ENCODE peak calls at places on chromosomes 7 and 10, in four cellular contexts. I is HEK293T, X is HepG2, C is GM12878. P is an unnamed sample.

GRCh38 chr10:50362547-50363125 is 111.3 kb upstream of the ASAH2 start:
- DNase-seq in C (peak), I (no peak), X (no peak), P (no peak)

GRCh38 chr7:131945313-131945831 is 388.9 kb upstream of the PODXL start:
- DNase-seq in I (peak), X (peak), C (no peak), P (peak)

GRCh38 chr10:101569465-101569837 is 18.6 kb downstream of the POLL start:
- DNase-seq in C (no peak), X (no peak), I (no peak), P (no peak)

GRCh38 chr7:74511360-74511759 is 57.7 kb downstream of the GTF2IRD1 start:
- DNase-seq in I (no peak), X (no peak), C (no peak), P (no peak)

GRCh38 chr7:115662676-115663075 is 367.9 kb downstream of the TFEC start:
- DNase-seq in I (no peak), C (no peak), X (no peak), P (no peak)

GRCh38 chr7:106755641-106756040 is 94.7 kb upstream of the CCDC71L start:
- DNase-seq in I (no peak), C (no peak), X (no peak), P (no peak)

GRCh38 chr10:12984165-12984747 is 17.3 kb downstream of the CCDC3 start:
- DNase-seq in C (no peak), I (no peak), X (no peak), P (no peak)

GRCh38 chr10:113680172-113681111 is 730 bp downstream of the CASP7 start:
- DNase-seq in C (peak), I (peak), X (peak), P (peak)

GRCh38 chr7:6637544-6638229 is 569 bp downstream of the ZNF316 start:
- DNase-seq in I (peak), X (peak), C (no peak), P (peak)

GRCh38 chr7:131249483-131249882 is 78.2 kb upstream of the MKLN1 start:
- DNase-seq in I (no peak), C (no peak), X (no peak), P (no peak)

GRCh38 chr7:112140600-112140999 is 65.6 kb downstream of the DOCK4 start:
- DNase-seq in I (no peak), C (no peak), X (no peak), P (no peak)

GRCh38 chr10:15097011-15097812 is at the start of gene RPP38:
- DNase-seq in I (peak), X (peak), C (peak), P (peak)

GRCh38 chr10:99540339-99540672 is 7.6 kb downstream of the NKX2-3 start:
- DNase-seq in I (no peak), X (no peak), C (no peak), P (no peak)

GRCh38 chr7:2405601-2406345 is 2.4 kb downstream of the CHST12 start:
- DNase-seq in I (no peak), X (no peak), C (peak), P (no peak)

GRCh38 chr7:30531286-30531685 is 26.7 kb upstream of the GGCT start:
- DNase-seq in X (no peak), C (no peak), I (no peak), P (no peak)

GRCh38 chr10:118332247-118332646 is 9.9 kb downstream of the FAM204A start:
- DNase-seq in C (no peak), I (no peak), X (no peak), P (peak)

GRCh38 chr7:131302876-131303707 is 24.6 kb upstream of the MKLN1 start:
- DNase-seq in X (peak), I (peak), C (no peak), P (no peak)

GRCh38 chr10:86693721-86694369 is 25.5 kb downstream of the LDB3 start:
- DNase-seq in I (peak), C (no peak), X (peak), P (peak)

GRCh38 chr10:2871673-2872219 is 195.6 kb upstream of the PFKP start:
- DNase-seq in I (no peak), C (no peak), X (no peak), P (no peak)

GRCh38 chr7:108308276-108308675 is 148.0 kb downstream of the NRCAM start:
- DNase-seq in X (no peak), I (no peak), C (no peak), P (no peak)

GRCh38 chr7:73623798-73624668 is at the start of gene MLXIPL:
- DNase-seq in X (peak), I (peak), C (no peak), P (peak)

GRCh38 chr7:98930464-98930863 is 52.1 kb downstream of the TRRAP start:
- DNase-seq in C (peak), X (no peak), I (no peak), P (no peak)

GRCh38 chr10:45809829-45810228 is 37.5 kb downstream of the AGAP4 start:
- DNase-seq in I (peak), C (no peak), X (no peak), P (peak)

GRCh38 chr7:127948936-127949335 is 82.3 kb downstream of the LRRC4 start:
- DNase-seq in C (no peak), X (no peak), I (no peak), P (no peak)

GRCh38 chr7:135078051-135078450 is 69.8 kb upstream of the TMEM140 start:
- DNase-seq in C (no peak), X (no peak), I (no peak), P (no peak)

GRCh38 chr10:43091846-43092245 is 15.0 kb downstream of the RET start:
- DNase-seq in C (no peak), X (no peak), I (no peak), P (no peak)

GRCh38 chr10:31242902-31243301 is 76.1 kb upstream of the ZEB1 start:
- DNase-seq in X (peak), I (no peak), C (peak), P (peak)

GRCh38 chr10:37240223-37240622 is 114.8 kb downstream of the ANKRD30A start:
- DNase-seq in I (no peak), C (no peak), X (no peak), P (no peak)

GRCh38 chr10:37236093-37236492 is 110.7 kb downstream of the ANKRD30A start:
- DNase-seq in I (no peak), X (no peak), C (no peak), P (no peak)

GRCh38 chr10:37234692-37235091 is 109.3 kb downstream of the ANKRD30A start:
- DNase-seq in X (no peak), C (no peak), I (no peak), P (no peak)
- TF ChIP-seq FOXK2 in X (no peak), C (no peak), I (no peak), P (no peak)

GRCh38 chr7:21125297-21125696 is 302.6 kb upstream of the SP4 start:
- DNase-seq in C (no peak), X (no peak), I (no peak), P (no peak)

GRCh38 chr7:21123586-21123985 is 304.3 kb upstream of the SP4 start:
- DNase-seq in I (no peak), X (no peak), C (no peak), P (no peak)

GRCh38 chr7:21128418-21128817 is 299.5 kb upstream of the SP4 start:
- DNase-seq in I (no peak), C (no peak), X (no peak), P (no peak)
- TF ChIP-seq FOXK2 in I (no peak), C (no peak), X (no peak), P (no peak)

GRCh38 chr10:71766717-71767419 is 6.5 kb downstream of the VSIR start:
- DNase-seq in C (no peak), I (no peak), X (peak), P (peak)
- TF ChIP-seq FOXK2 in C (no peak), I (no peak), X (no peak), P (no peak)

DNA sequence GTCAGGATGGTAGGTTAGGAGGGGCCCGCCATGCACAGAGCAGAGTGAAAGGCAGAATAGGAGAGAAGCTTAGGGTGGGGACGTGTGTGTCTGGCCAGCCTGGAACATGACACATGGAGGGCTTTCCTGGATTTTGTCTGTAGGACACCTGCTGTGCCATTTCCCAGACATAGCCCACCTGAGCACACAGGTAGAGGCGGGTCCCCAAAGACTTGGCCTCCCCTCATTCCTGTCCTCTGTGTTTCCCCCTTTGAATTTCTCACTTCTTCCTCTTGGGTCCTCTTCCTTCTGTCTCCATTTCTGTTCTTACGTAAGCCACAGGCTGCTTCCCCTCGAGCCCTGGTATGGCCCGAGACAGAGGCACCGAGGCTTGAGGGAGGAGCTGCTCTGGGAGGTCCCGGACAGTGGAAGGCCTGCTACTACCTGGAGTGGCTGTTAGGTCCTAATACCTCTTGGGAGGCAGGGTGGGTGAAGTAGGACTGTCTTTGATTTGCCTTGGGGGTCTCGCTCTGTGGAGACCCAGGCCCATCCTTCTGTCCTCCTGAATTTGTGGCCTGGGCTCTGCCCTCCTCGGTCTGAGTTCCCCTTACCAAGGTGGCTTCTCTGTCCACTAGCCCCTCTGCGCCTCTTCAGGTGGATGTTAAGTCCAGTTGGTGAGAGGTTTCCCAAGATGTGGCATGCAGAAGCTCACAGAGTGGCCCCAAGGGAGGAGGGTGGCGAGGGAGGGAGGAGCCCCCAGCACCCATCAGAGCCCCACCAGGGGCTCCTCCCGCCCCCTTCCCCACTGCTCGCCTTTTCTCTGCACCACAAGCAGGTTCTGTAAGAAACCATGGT is 5.5 kb downstream of the ZNF775 start:
- DNase-seq in C (no peak), I (no peak), X (no peak), P (no peak)
- TF ChIP-seq FOXK2 in C (no peak), I (no peak), X (no peak), P (no peak)

GRCh38 chr10:80477813-80478212 is 23.7 kb downstream of the TSPAN14 start:
- DNase-seq in C (no peak), I (no peak), X (no peak), P (peak)
- TF ChIP-seq FOXK2 in C (no peak), I (no peak), X (no peak), P (no peak)

GRCh38 chr7:151728746-151729145 is 148.2 kb downstream of the PRKAG2 start:
- DNase-seq in C (no peak), I (no peak), X (no peak), P (no peak)
- TF ChIP-seq FOXK2 in C (no peak), I (no peak), X (no peak), P (no peak)

GRCh38 chr10:60856405-60856804 is 78.1 kb downstream of the CDK1 start:
- DNase-seq in C (no peak), X (no peak), I (no peak), P (no peak)
- TF ChIP-seq FOXK2 in C (no peak), X (no peak), I (no peak), P (no peak)

GRCh38 chr7:139619367-139619657 is 95.8 kb downstream of the CLEC2L start:
- DNase-seq in I (no peak), X (no peak), C (no peak), P (no peak)
- TF ChIP-seq FOXK2 in I (no peak), X (no peak), C (no peak), P (no peak)

DNA sequence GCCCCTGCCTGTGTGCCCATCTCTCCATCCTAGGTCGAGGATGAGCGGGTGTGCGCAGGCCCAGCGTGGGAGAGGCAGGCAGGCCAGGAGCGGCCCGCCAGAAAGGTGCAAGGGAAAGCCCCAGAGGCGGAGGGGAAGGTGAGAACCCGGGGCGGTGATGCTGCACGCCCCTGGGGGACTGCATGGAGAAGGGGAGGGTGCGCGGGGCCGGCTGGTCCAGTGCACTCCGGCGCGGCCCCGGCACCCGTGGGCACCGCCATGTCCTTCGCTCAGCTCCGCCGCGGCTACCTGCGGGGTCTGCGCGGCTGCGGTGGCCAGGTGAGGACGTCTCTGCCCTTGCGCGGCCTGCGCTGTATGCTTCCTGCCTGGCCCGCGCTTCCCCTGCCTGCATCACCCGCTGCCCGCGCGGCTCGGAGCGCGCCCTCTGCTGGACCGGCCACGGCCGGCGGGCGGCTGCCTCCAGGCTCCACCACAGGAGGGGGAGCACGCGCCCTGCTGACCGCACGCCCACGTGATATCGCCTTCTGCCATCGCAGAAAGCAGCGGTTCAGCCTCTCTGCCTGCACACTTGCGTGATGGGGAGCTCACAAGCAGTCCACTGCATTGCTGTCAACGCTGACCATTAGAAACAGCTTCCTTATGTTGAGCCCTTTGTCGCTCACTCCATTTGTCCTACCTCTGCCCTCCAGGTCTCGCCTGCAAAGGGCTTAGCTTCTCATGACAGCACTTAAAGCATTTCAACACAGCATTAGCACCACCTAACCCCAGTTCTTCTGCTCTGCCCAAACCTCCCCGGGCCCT is 73.9 kb downstream of the CXCL12 start:
- DNase-seq in X (no peak), C (no peak), I (peak), P (peak)
- TF ChIP-seq FOXK2 in X (no peak), C (no peak), I (no peak), P (no peak)

GRCh38 chr10:77165445-77166316 is 471.9 kb downstream of the KCNMA1 start:
- DNase-seq in C (peak), I (peak), X (peak), P (peak)
- TF ChIP-seq FOXK2 in C (no peak), I (no peak), X (no peak), P (no peak)